ENCODE peak calls at places on chromosomes 4 and X, in nine cellular contexts. F is CD8-positive, alpha-beta T cell; G is mammary epithelial cell; B is K562; C is uterus; K is stomach; E is NT2/D1; S is OCI-LY7; J is IMR-90. I is an unnamed sample.
A peak's percentile ranks its signal among the peaks of the same experiment; 100 is the strongest.

GRCh38 chr4:173801876-173802713 is 272.1 kb upstream of the HAND2 start:
- DNase-seq in S (no peak), J (peak; percentile 15), F (no peak), E (no peak), C (no peak), G (no peak), B (no peak), K (no peak), I (no peak)

GRCh38 chr4:153788419-153789276 is at the start of gene SFRP2:
- DNase-seq in J (no peak), B (no peak), F (no peak), K (no peak), S (no peak), C (no peak), G (no peak), E (peak; percentile 81), I (no peak)

GRCh38 chr4:15238720-15239119 is 189.1 kb upstream of the C1QTNF7 start:
- DNase-seq in C (no peak), B (peak; percentile 22), S (peak; percentile 30), J (peak; percentile 63), F (no peak), E (peak; percentile 42), K (no peak), G (peak; percentile 25), I (no peak)

GRCh38 chr4:176883681-176884418 is 91.1 kb upstream of the VEGFC start:
- DNase-seq in C (no peak), K (no peak), B (no peak), G (peak; percentile 43), S (no peak), F (no peak), J (peak; percentile 88), E (no peak), I (no peak)

GRCh38 chr4:13881880-13882279 is 254.4 kb upstream of the BOD1L1 start:
- DNase-seq in F (no peak), G (no peak), C (no peak), S (no peak), J (no peak), K (no peak), E (no peak), B (no peak), I (no peak)

GRCh38 chr4:106201373-106201772 is 114.6 kb downstream of the TBCK start:
- DNase-seq in K (no peak), S (peak; percentile 14), C (no peak), E (no peak), F (no peak), G (peak; percentile 8), B (no peak), J (peak; percentile 12), I (no peak)

GRCh38 chrX:115949900-115950822 is 220.4 kb upstream of the AGTR2 start:
- DNase-seq in G (peak; percentile 31), E (no peak), K (peak; percentile 63), F (no peak), B (no peak), J (no peak), S (no peak), C (peak; percentile 29), I (peak; percentile 48)

GRCh38 chr4:173748353-173748752 is 218.3 kb upstream of the HAND2 start:
- DNase-seq in J (peak; percentile 4), S (no peak), C (no peak), F (no peak), K (no peak), B (no peak), E (no peak), G (no peak), I (no peak)

GRCh38 chr4:168724960-168725359 is 228.1 kb downstream of the PALLD start:
- DNase-seq in S (no peak), E (no peak), C (no peak), F (no peak), J (peak; percentile 74), K (no peak), B (no peak), G (no peak), I (no peak)

GRCh38 chr4:6278801-6279197 is 9.1 kb downstream of the WFS1 start:
- DNase-seq in G (no peak), S (no peak), B (peak; percentile 34), F (no peak), J (peak; percentile 65), C (peak; percentile 66), K (no peak), E (no peak), I (no peak)

GRCh38 chrX:85941275-85941674 is 106.1 kb downstream of the CHM start:
- DNase-seq in F (no peak), E (no peak), G (no peak), S (no peak), J (no peak), B (no peak), K (no peak), C (no peak), I (no peak)

GRCh38 chr4:142474398-142475087 is 371.6 kb downstream of the INPP4B start:
- DNase-seq in E (no peak), C (no peak), K (peak; percentile 38), F (no peak), B (no peak), S (no peak), G (peak; percentile 95), J (peak; percentile 9), I (peak; percentile 6)

GRCh38 chrX:78944351-78944750 is 840 bp upstream of the P2RY10 start:
- DNase-seq in E (no peak), K (no peak), J (no peak), F (no peak), C (no peak), G (no peak), S (no peak), B (no peak), I (no peak)

GRCh38 chr4:111269439-111269838 is 646.6 kb upstream of the PITX2 start:
- DNase-seq in G (no peak), E (no peak), F (no peak), J (no peak), B (no peak), C (no peak), K (no peak), S (no peak), I (no peak)

GRCh38 chr4:102585329-102585728 is 84.2 kb downstream of the NFKB1 start:
- DNase-seq in J (peak; percentile 13), B (no peak), G (peak; percentile 75), E (no peak), C (no peak), S (no peak), F (no peak), K (no peak), I (no peak)

GRCh38 chr4:102580463-102580842 is 79.3 kb downstream of the NFKB1 start:
- DNase-seq in B (no peak), E (no peak), J (no peak), G (no peak), K (no peak), S (no peak), C (no peak), F (no peak), I (no peak)

GRCh38 chr4:102586644-102587021 is 85.5 kb downstream of the NFKB1 start:
- DNase-seq in J (no peak), C (no peak), K (no peak), B (no peak), E (no peak), F (no peak), G (no peak), S (no peak), I (peak; percentile 44)

GRCh38 chr4:102589743-102590142 is 88.6 kb downstream of the NFKB1 start:
- DNase-seq in B (no peak), E (no peak), J (no peak), F (no peak), K (no peak), S (no peak), C (no peak), G (no peak), I (no peak)

DNA sequence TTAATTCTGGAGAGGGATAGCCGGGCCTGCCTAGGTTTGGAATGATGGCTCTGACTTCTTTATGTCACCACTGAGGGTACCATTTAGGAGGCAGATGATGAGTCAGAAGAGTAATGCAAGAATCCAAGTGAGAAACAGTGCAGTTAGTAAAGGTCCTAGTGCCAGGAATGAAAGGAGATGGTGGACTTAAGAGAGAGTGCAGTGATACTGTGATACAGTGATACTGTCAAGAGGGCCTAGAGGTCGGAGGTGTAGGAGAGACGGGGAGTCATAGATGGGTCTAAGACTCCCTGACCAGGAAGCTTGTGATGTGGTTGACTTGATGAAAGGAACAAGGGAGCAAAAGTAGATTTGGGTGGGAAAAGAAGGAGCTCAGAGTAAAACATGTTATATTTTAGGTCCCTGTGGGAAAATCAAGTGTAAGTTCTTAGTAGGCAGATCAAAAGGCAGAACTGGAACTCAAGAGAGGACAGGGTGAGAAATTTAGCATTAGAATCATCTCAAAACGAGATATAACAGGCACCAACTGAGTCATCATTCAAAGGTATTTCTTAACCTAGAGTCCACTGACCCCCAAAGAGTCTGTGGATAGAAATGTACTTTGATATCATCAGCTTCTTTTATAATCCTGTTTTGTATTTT is 85.0 kb downstream of the NFKB1 start:
- DNase-seq in J (no peak), B (no peak), S (no peak), F (no peak), G (peak; percentile 21), C (no peak), E (no peak), K (no peak), I (no peak)
- H3K36me3 ChIP-seq in J (peaks cover 15% of the 10 kb centered on the region), B (peaks cover 7% of the 10 kb centered on the region), S (peaks cover 68% of the 10 kb centered on the region), F (peaks cover 13% of the 10 kb centered on the region), G (peaks cover 23% of the 10 kb centered on the region), C (no peaks in the 10 kb centered on the region), E (peaks cover 17% of the 10 kb centered on the region), K (peaks cover 31% of the 10 kb centered on the region), I (peaks cover 6% of the 10 kb centered on the region)

GRCh38 chr4:123297836-123298235 is 98.8 kb upstream of the SPRY1 start:
- DNase-seq in K (no peak), B (no peak), E (no peak), G (no peak), F (no peak), S (peak; percentile 37), J (no peak), C (no peak), I (no peak)
- H3K36me3 ChIP-seq in K (no peaks in the 10 kb centered on the region), B (no peaks in the 10 kb centered on the region), E (no peaks in the 10 kb centered on the region), G (no peaks in the 10 kb centered on the region), F (no peaks in the 10 kb centered on the region), S (no peaks in the 10 kb centered on the region), J (no peaks in the 10 kb centered on the region), C (no peaks in the 10 kb centered on the region), I (peaks cover 7% of the 10 kb centered on the region)

DNA sequence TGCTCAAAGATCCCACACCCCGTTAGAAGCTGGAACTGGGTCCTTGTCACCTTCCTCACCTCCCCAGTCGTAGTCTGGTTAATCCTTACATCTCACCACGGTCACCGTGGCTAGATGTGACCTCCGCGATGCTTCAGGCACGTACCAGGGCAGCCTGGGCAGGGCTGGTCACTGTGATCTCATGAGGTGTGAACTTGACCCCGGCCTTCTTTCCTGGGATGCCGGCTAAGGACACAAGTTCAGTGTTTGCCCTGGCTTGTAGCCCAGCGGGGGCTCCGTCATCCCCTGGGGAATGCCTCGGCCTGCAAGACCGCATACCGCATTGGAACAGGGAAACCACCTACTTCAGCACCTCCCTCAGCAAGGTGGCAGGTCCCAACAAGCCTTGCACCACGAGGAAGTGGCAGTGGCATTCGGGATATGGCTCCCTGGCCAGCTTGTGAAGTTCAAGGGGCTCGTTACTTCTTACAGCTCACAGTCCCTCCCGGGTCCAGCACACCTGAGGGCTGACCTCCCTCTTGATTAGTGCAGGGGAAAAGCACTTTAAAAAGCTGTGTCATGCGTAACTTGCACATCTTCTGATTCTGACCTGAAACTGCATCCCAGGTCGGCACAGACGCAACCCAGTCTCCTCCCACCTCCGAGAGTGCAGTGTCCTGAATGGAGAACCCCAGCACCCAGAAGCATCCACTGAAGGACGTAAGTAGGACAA is 25.9 kb downstream of the NOP14 start:
- DNase-seq in G (peak; percentile 98), B (no peak), C (peak; percentile 21), F (peak; percentile 26), K (peak; percentile 67), E (no peak), J (no peak), S (no peak), I (no peak)
- H3K36me3 ChIP-seq in G (peaks cover 25% of the 10 kb centered on the region), B (peaks cover 62% of the 10 kb centered on the region), C (no peaks in the 10 kb centered on the region), F (peaks cover 39% of the 10 kb centered on the region), K (peaks cover 39% of the 10 kb centered on the region), E (peaks cover 78% of the 10 kb centered on the region), J (peaks cover 58% of the 10 kb centered on the region), S (peaks cover 62% of the 10 kb centered on the region), I (peaks cover 8% of the 10 kb centered on the region)

GRCh38 chr4:79472693-79473552 is 64.9 kb upstream of the GK2 start:
- DNase-seq in S (no peak), K (no peak), C (no peak), E (no peak), B (no peak), G (no peak), J (no peak), F (no peak), I (no peak)
- H3K36me3 ChIP-seq in S (no peaks in the 10 kb centered on the region), K (no peaks in the 10 kb centered on the region), C (no peaks in the 10 kb centered on the region), E (no peaks in the 10 kb centered on the region), B (no peaks in the 10 kb centered on the region), G (no peaks in the 10 kb centered on the region), J (no peaks in the 10 kb centered on the region), F (no peaks in the 10 kb centered on the region), I (no peaks in the 10 kb centered on the region)

I was measured in naive thymus-derived CD4-positive, alpha-beta T cell.